ENCODE peak calls at places on chromosomes 1 and 21, in five cellular contexts. One of them, this sample, is unnamed.

GRCh38 chr21:45018131-45019075 is 56.0 kb upstream of the ADARB1 start:
- DNase-seq in A673: peak
- DNase-seq in tibial artery: peak
- DNase-seq in IMR-90: no peak
- DNase-seq in AG09309: no peak
- DNase-seq in this sample: no peak

GRCh38 chr1:151210830-151211229 is 12.5 kb downstream of the PIP5K1A start:
- DNase-seq in A673: no peak
- DNase-seq in tibial artery: no peak
- DNase-seq in IMR-90: peak
- DNase-seq in AG09309: no peak
- DNase-seq in this sample: no peak

GRCh38 chr1:204419064-204419403 is 7.4 kb upstream of the PPP1R15B start:
- DNase-seq in A673: no peak
- DNase-seq in tibial artery: no peak
- DNase-seq in IMR-90: peak
- DNase-seq in AG09309: no peak
- DNase-seq in this sample: no peak

GRCh38 chr1:207073906-207074820 is 14.5 kb upstream of the C4BPB start:
- DNase-seq in A673: no peak
- DNase-seq in tibial artery: no peak
- DNase-seq in IMR-90: peak
- DNase-seq in AG09309: no peak
- DNase-seq in this sample: no peak

GRCh38 chr1:35268282-35269189 is at the start of gene ZMYM4:
- DNase-seq in A673: peak
- DNase-seq in tibial artery: peak
- DNase-seq in IMR-90: peak
- DNase-seq in AG09309: peak
- DNase-seq in this sample: peak

GRCh38 chr21:25999935-26000582 is 170.5 kb downstream of the APP start:
- DNase-seq in A673: no peak
- DNase-seq in tibial artery: no peak
- DNase-seq in IMR-90: no peak
- DNase-seq in AG09309: no peak
- DNase-seq in this sample: no peak

GRCh38 chr1:114145504-114146160 is 8.0 kb downstream of the SYT6 start:
- DNase-seq in A673: no peak
- DNase-seq in tibial artery: no peak
- DNase-seq in IMR-90: no peak
- DNase-seq in AG09309: no peak
- DNase-seq in this sample: peak

GRCh38 chr1:204842892-204843291 is 27.8 kb upstream of the NFASC start:
- DNase-seq in A673: peak
- DNase-seq in tibial artery: no peak
- DNase-seq in IMR-90: no peak
- DNase-seq in AG09309: peak
- DNase-seq in this sample: no peak

GRCh38 chr1:245575710-245576109 is 420.9 kb downstream of the KIF26B start:
- DNase-seq in A673: no peak
- DNase-seq in tibial artery: no peak
- DNase-seq in IMR-90: peak
- DNase-seq in AG09309: no peak
- DNase-seq in this sample: no peak

GRCh38 chr1:191022856-191023255 is 545.2 kb upstream of the BRINP3 start:
- DNase-seq in A673: peak
- DNase-seq in tibial artery: no peak
- DNase-seq in IMR-90: peak
- DNase-seq in AG09309: no peak
- DNase-seq in this sample: peak

GRCh38 chr1:2801046-2801445 is 447 bp downstream of the TTC34 start:
- DNase-seq in A673: no peak
- DNase-seq in tibial artery: no peak
- DNase-seq in IMR-90: no peak
- DNase-seq in AG09309: no peak
- DNase-seq in this sample: no peak

GRCh38 chr21:43815991-43816390 is 26.6 kb downstream of the RRP1 start:
- DNase-seq in A673: no peak
- DNase-seq in tibial artery: no peak
- DNase-seq in IMR-90: no peak
- DNase-seq in AG09309: no peak
- DNase-seq in this sample: no peak

GRCh38 chr1:52400131-52400530 is 4.1 kb downstream of the ORC1 start:
- DNase-seq in A673: no peak
- DNase-seq in tibial artery: no peak
- DNase-seq in IMR-90: no peak
- DNase-seq in AG09309: no peak
- DNase-seq in this sample: no peak

GRCh38 chr1:168676029-168676812 is 52.8 kb downstream of the DPT start:
- DNase-seq in A673: no peak
- DNase-seq in tibial artery: no peak
- DNase-seq in IMR-90: no peak
- DNase-seq in AG09309: no peak
- DNase-seq in this sample: no peak

GRCh38 chr1:227729881-227730629 is 5.0 kb downstream of the JMJD4 start:
- DNase-seq in A673: peak
- DNase-seq in tibial artery: peak
- DNase-seq in IMR-90: peak
- DNase-seq in AG09309: peak
- DNase-seq in this sample: peak

GRCh38 chr1:83545450-83545849 is 453.5 kb downstream of the TTLL7 start:
- DNase-seq in A673: peak
- DNase-seq in tibial artery: no peak
- DNase-seq in IMR-90: no peak
- DNase-seq in AG09309: no peak
- DNase-seq in this sample: no peak

GRCh38 chr1:96598416-96599168 is 123.0 kb upstream of the PTBP2 start:
- DNase-seq in A673: no peak
- DNase-seq in tibial artery: no peak
- DNase-seq in IMR-90: peak
- DNase-seq in AG09309: peak
- DNase-seq in this sample: peak

GRCh38 chr1:185646202-185646683 is 87.9 kb upstream of the HMCN1 start:
- DNase-seq in A673: peak
- DNase-seq in tibial artery: peak
- DNase-seq in IMR-90: peak
- DNase-seq in AG09309: peak
- DNase-seq in this sample: peak

GRCh38 chr1:153260473-153260979 is 1.0 kb downstream of the LORICRIN start:
- DNase-seq in A673: no peak
- DNase-seq in tibial artery: no peak
- DNase-seq in IMR-90: no peak
- DNase-seq in AG09309: no peak
- DNase-seq in this sample: no peak

GRCh38 chr1:75668813-75669212 is 55.7 kb upstream of the ACADM start:
- DNase-seq in A673: no peak
- DNase-seq in tibial artery: no peak
- DNase-seq in IMR-90: no peak
- DNase-seq in AG09309: no peak
- DNase-seq in this sample: no peak

GRCh38 chr1:83887483-83887882 is 111.4 kb downstream of the TTLL7 start:
- DNase-seq in A673: no peak
- DNase-seq in tibial artery: no peak
- DNase-seq in IMR-90: no peak
- DNase-seq in AG09309: no peak
- DNase-seq in this sample: no peak

GRCh38 chr1:39737546-39738169 is 1.0 kb upstream of the PPIE start:
- DNase-seq in A673: no peak
- DNase-seq in tibial artery: no peak
- DNase-seq in IMR-90: peak
- DNase-seq in AG09309: no peak
- DNase-seq in this sample: peak

GRCh38 chr1:229410692-229411433 is 23.0 kb downstream of the ACTA1 start:
- DNase-seq in A673: peak
- DNase-seq in tibial artery: peak
- DNase-seq in IMR-90: peak
- DNase-seq in AG09309: peak
- DNase-seq in this sample: no peak
- H3K4me3 ChIP-seq in A673: no peak
- H3K4me3 ChIP-seq in tibial artery: peak
- H3K4me3 ChIP-seq in IMR-90: no peak
- H3K4me3 ChIP-seq in AG09309: no peak
- H3K4me3 ChIP-seq in this sample: no peak

GRCh38 chr1:26066857-26067256 is 573 bp downstream of the TRIM63 start:
- DNase-seq in A673: no peak
- DNase-seq in tibial artery: no peak
- DNase-seq in IMR-90: no peak
- DNase-seq in AG09309: no peak
- DNase-seq in this sample: no peak

GRCh38 chr1:26064591-26064990 is 2.8 kb downstream of the TRIM63 start:
- DNase-seq in A673: no peak
- DNase-seq in tibial artery: no peak
- DNase-seq in IMR-90: no peak
- DNase-seq in AG09309: no peak
- DNase-seq in this sample: no peak

GRCh38 chr1:26069941-26070807 is 2.7 kb upstream of the TRIM63 start:
- DNase-seq in A673: no peak
- DNase-seq in tibial artery: no peak
- DNase-seq in IMR-90: no peak
- DNase-seq in AG09309: no peak
- DNase-seq in this sample: no peak

GRCh38 chr1:26067432-26067911 is at the start of gene TRIM63:
- DNase-seq in A673: no peak
- DNase-seq in tibial artery: no peak
- DNase-seq in IMR-90: no peak
- DNase-seq in AG09309: no peak
- DNase-seq in this sample: no peak

GRCh38 chr1:26066160-26066559 is 1.3 kb downstream of the TRIM63 start:
- DNase-seq in A673: no peak
- DNase-seq in tibial artery: no peak
- DNase-seq in IMR-90: no peak
- DNase-seq in AG09309: no peak
- DNase-seq in this sample: no peak
- TF ChIP-seq CTCF in A673: no peak
- TF ChIP-seq CTCF in tibial artery: no peak
- TF ChIP-seq CTCF in IMR-90: no peak
- TF ChIP-seq CTCF in AG09309: no peak
- TF ChIP-seq CTCF in this sample: no peak

DNA sequence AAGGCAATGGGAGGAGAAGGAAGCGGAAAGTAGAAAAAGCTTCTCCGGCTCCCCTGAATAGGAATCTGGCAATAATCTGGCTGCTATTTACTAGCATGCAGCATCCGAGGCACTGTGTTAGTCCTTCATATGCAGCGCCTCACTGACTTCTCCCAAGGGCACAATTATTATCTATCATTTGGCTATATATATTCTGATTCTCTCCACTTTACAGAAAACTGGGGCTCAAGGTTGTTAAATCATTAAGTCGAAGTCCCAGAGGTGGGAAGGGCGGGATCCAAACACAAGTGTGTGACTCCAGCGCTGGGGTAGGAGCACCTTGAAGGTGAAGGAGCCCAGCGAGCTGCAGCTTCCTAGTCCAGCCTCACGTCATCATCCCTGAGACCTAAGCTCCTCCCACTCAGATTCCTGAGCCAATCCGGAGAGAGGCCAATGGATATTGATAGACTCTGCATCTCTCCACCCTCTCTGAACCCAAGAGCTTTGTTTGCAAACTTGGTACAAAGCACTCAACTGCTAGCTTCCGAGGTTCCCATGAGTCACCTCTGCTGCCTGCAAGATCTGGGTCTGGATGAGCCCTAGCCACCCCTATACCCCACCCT is 16.6 kb upstream of the EYA3 start:
- DNase-seq in A673: peak
- DNase-seq in tibial artery: no peak
- DNase-seq in IMR-90: peak
- DNase-seq in AG09309: no peak
- DNase-seq in this sample: no peak
- H3K4me3 ChIP-seq in A673: peak
- H3K4me3 ChIP-seq in tibial artery: peak
- H3K4me3 ChIP-seq in IMR-90: no peak
- H3K4me3 ChIP-seq in AG09309: no peak
- H3K4me3 ChIP-seq in this sample: peak

DNA sequence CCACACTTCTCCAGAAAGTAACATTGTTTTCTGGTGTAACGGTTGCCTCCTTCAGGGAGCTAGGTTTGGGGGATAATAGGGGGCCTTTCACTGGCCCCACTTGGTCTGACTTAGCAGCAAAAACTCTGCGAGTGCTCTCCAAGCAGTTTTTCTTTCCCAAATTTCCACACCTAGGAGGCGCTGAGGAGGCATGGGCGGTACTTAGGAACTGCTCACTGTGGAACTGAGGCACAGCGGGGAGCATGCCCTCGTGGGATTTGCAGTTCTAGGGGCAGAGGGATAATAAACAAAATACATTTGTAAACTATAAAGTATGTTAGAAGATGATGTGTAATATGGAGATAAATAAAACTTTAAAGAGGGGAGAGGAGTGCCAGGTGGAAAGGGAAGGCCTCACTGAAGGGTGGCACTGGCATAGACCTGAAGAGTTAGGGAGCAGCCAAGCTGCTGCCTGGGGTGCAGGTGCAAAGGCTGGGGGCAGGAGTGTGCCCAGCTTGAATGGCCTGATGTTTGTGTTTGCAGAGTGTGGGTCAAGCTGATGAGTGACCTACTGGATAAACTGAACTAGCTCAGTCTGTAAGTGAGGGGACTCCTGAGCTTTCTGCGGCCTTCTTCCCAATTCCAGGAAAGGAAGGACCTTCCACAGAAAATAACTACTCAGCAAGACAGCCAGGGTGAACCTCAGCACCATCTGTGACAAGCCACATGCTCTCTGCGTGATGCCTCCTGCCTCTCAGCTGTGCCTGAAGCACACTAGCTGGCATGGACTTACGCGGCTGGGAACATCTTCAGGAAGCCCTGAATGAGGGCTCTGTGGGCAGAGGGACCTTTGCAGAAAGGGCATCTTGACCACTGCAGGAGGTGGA is 1.9 kb downstream of the EPHX1 start:
- DNase-seq in A673: peak
- DNase-seq in tibial artery: no peak
- DNase-seq in IMR-90: no peak
- DNase-seq in AG09309: no peak
- DNase-seq in this sample: no peak
- TF ChIP-seq CTCF in A673: peak
- TF ChIP-seq CTCF in tibial artery: no peak
- TF ChIP-seq CTCF in IMR-90: peak
- TF ChIP-seq CTCF in AG09309: peak
- TF ChIP-seq CTCF in this sample: peak